ENCODE peak calls at places on chromosome 19, in nine cellular contexts. One of them, this sample, is unnamed.

GRCh38 chr19:44969437-44969836 is 14.3 kb downstream of the CLPTM1 start:
- DNase-seq in HCT116: no peak
- DNase-seq in IMR-90: no peak
- DNase-seq in left lung: no peak
- DNase-seq in foreskin fibroblast: no peak
- DNase-seq in BJ: no peak
- DNase-seq in upper lobe of right lung: no peak
- DNase-seq in cardiac muscle cell: no peak
- DNase-seq in lower lobe of right lung: no peak
- DNase-seq in this sample: no peak

GRCh38 chr19:35913589-35913988 is 5.5 kb upstream of the TYROBP start:
- DNase-seq in HCT116: no peak
- DNase-seq in IMR-90: peak
- DNase-seq in left lung: no peak
- DNase-seq in foreskin fibroblast: no peak
- DNase-seq in BJ: no peak
- DNase-seq in upper lobe of right lung: no peak
- DNase-seq in cardiac muscle cell: no peak
- DNase-seq in lower lobe of right lung: no peak
- DNase-seq in this sample: no peak

GRCh38 chr19:24101459-24102122 is 14.6 kb downstream of the ZNF254 start:
- DNase-seq in HCT116: no peak
- DNase-seq in IMR-90: no peak
- DNase-seq in left lung: no peak
- DNase-seq in foreskin fibroblast: no peak
- DNase-seq in BJ: no peak
- DNase-seq in upper lobe of right lung: no peak
- DNase-seq in cardiac muscle cell: peak
- DNase-seq in lower lobe of right lung: no peak
- DNase-seq in this sample: no peak

GRCh38 chr19:41879670-41880328 is 2.7 kb downstream of the CD79A start:
- DNase-seq in HCT116: no peak
- DNase-seq in IMR-90: no peak
- DNase-seq in left lung: no peak
- DNase-seq in foreskin fibroblast: no peak
- DNase-seq in BJ: no peak
- DNase-seq in upper lobe of right lung: no peak
- DNase-seq in cardiac muscle cell: no peak
- DNase-seq in lower lobe of right lung: no peak
- DNase-seq in this sample: no peak

GRCh38 chr19:13077233-13077632 is 25.4 kb downstream of the LYL1 start:
- DNase-seq in HCT116: no peak
- DNase-seq in IMR-90: no peak
- DNase-seq in left lung: no peak
- DNase-seq in foreskin fibroblast: no peak
- DNase-seq in BJ: no peak
- DNase-seq in upper lobe of right lung: no peak
- DNase-seq in cardiac muscle cell: no peak
- DNase-seq in lower lobe of right lung: no peak
- DNase-seq in this sample: no peak

GRCh38 chr19:23774156-23774971 is 15.7 kb upstream of the ZNF681 start:
- DNase-seq in HCT116: no peak
- DNase-seq in IMR-90: no peak
- DNase-seq in left lung: no peak
- DNase-seq in foreskin fibroblast: no peak
- DNase-seq in BJ: no peak
- DNase-seq in upper lobe of right lung: no peak
- DNase-seq in cardiac muscle cell: peak
- DNase-seq in lower lobe of right lung: no peak
- DNase-seq in this sample: no peak

GRCh38 chr19:45556835-45557234 is 27.8 kb downstream of the OPA3 start:
- DNase-seq in HCT116: no peak
- DNase-seq in IMR-90: no peak
- DNase-seq in left lung: no peak
- DNase-seq in foreskin fibroblast: no peak
- DNase-seq in BJ: no peak
- DNase-seq in upper lobe of right lung: no peak
- DNase-seq in cardiac muscle cell: no peak
- DNase-seq in lower lobe of right lung: no peak
- DNase-seq in this sample: no peak

GRCh38 chr19:44776402-44777096 is 1.1 kb upstream of the CBLC start:
- DNase-seq in HCT116: peak
- DNase-seq in IMR-90: no peak
- DNase-seq in left lung: no peak
- DNase-seq in foreskin fibroblast: no peak
- DNase-seq in BJ: no peak
- DNase-seq in upper lobe of right lung: peak
- DNase-seq in cardiac muscle cell: no peak
- DNase-seq in lower lobe of right lung: peak
- DNase-seq in this sample: no peak

GRCh38 chr19:38556521-38557174 is 61.1 kb downstream of the MAP4K1 start:
- DNase-seq in HCT116: no peak
- DNase-seq in IMR-90: no peak
- DNase-seq in left lung: peak
- DNase-seq in foreskin fibroblast: no peak
- DNase-seq in BJ: no peak
- DNase-seq in upper lobe of right lung: no peak
- DNase-seq in cardiac muscle cell: peak
- DNase-seq in lower lobe of right lung: no peak
- DNase-seq in this sample: no peak

GRCh38 chr19:11265785-11266236 is 3.5 kb upstream of the DOCK6 start:
- DNase-seq in HCT116: peak
- DNase-seq in IMR-90: no peak
- DNase-seq in left lung: peak
- DNase-seq in foreskin fibroblast: peak
- DNase-seq in BJ: no peak
- DNase-seq in upper lobe of right lung: no peak
- DNase-seq in cardiac muscle cell: no peak
- DNase-seq in lower lobe of right lung: peak
- DNase-seq in this sample: no peak

GRCh38 chr19:44955500-44956439 is 590 bp downstream of the CLPTM1 start:
- DNase-seq in HCT116: no peak
- DNase-seq in IMR-90: no peak
- DNase-seq in left lung: no peak
- DNase-seq in foreskin fibroblast: no peak
- DNase-seq in BJ: no peak
- DNase-seq in upper lobe of right lung: no peak
- DNase-seq in cardiac muscle cell: no peak
- DNase-seq in lower lobe of right lung: no peak
- DNase-seq in this sample: no peak

GRCh38 chr19:1855040-1855827 is 7.0 kb upstream of the REXO1 start:
- DNase-seq in HCT116: peak
- DNase-seq in IMR-90: peak
- DNase-seq in left lung: peak
- DNase-seq in foreskin fibroblast: peak
- DNase-seq in BJ: peak
- DNase-seq in upper lobe of right lung: peak
- DNase-seq in cardiac muscle cell: peak
- DNase-seq in lower lobe of right lung: peak
- DNase-seq in this sample: no peak

GRCh38 chr19:4375164-4375619 is 25.2 kb downstream of the SH3GL1 start:
- DNase-seq in HCT116: no peak
- DNase-seq in IMR-90: no peak
- DNase-seq in left lung: peak
- DNase-seq in foreskin fibroblast: no peak
- DNase-seq in BJ: no peak
- DNase-seq in upper lobe of right lung: peak
- DNase-seq in cardiac muscle cell: no peak
- DNase-seq in lower lobe of right lung: peak
- DNase-seq in this sample: no peak

GRCh38 chr19:45154064-45154827 is 6.5 kb downstream of the NKPD1 start:
- DNase-seq in HCT116: peak
- DNase-seq in IMR-90: peak
- DNase-seq in left lung: no peak
- DNase-seq in foreskin fibroblast: peak
- DNase-seq in BJ: no peak
- DNase-seq in upper lobe of right lung: no peak
- DNase-seq in cardiac muscle cell: peak
- DNase-seq in lower lobe of right lung: no peak
- DNase-seq in this sample: no peak

GRCh38 chr19:54209748-54210494 is 9.3 kb downstream of the RPS9 start:
- DNase-seq in HCT116: peak
- DNase-seq in IMR-90: peak
- DNase-seq in left lung: peak
- DNase-seq in foreskin fibroblast: peak
- DNase-seq in BJ: peak
- DNase-seq in upper lobe of right lung: peak
- DNase-seq in cardiac muscle cell: peak
- DNase-seq in lower lobe of right lung: peak
- DNase-seq in this sample: no peak

GRCh38 chr19:29845576-29846176 is 33.9 kb downstream of the CCNE1 start:
- DNase-seq in HCT116: no peak
- DNase-seq in IMR-90: peak
- DNase-seq in left lung: no peak
- DNase-seq in foreskin fibroblast: peak
- DNase-seq in BJ: no peak
- DNase-seq in upper lobe of right lung: peak
- DNase-seq in cardiac muscle cell: peak
- DNase-seq in lower lobe of right lung: no peak
- DNase-seq in this sample: peak

DNA sequence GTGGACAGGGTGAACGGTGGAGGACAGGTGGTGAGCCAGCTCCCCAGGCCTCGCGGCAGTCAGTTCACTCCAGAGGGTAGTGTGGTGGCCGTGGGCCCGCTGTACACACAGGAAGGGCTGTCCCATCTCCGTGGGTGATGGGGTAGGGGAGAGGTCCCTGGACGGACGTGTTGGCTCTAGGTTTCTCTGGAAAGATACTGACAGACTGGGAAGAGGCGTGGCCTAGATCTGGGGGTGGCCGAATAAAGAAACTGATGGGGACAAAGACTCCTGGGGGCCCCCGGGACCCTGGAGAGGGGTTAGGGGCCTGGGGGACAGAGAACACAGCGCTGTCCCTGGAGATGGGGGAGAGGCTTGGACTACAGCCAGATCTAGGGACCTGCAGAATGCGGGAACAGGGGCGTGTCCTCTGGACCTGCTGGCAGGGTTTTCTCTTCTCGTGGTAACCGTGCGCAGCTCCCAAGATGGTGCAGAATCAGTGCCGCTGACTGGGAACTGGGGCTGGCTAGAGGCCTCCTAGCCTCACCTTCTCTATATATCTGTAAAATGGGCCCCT is 4.0 kb upstream of the PRAM1 start:
- DNase-seq in HCT116: no peak
- DNase-seq in IMR-90: no peak
- DNase-seq in left lung: no peak
- DNase-seq in foreskin fibroblast: no peak
- DNase-seq in BJ: no peak
- DNase-seq in upper lobe of right lung: no peak
- DNase-seq in cardiac muscle cell: no peak
- DNase-seq in lower lobe of right lung: no peak
- DNase-seq in this sample: no peak
- TF ChIP-seq CTCF in HCT116: no peak
- TF ChIP-seq CTCF in IMR-90: no peak
- TF ChIP-seq CTCF in left lung: no peak
- TF ChIP-seq CTCF in foreskin fibroblast: no peak
- TF ChIP-seq CTCF in BJ: no peak
- TF ChIP-seq CTCF in upper lobe of right lung: peak
- TF ChIP-seq CTCF in cardiac muscle cell: no peak
- TF ChIP-seq CTCF in lower lobe of right lung: peak
- TF ChIP-seq CTCF in this sample: peak

DNA sequence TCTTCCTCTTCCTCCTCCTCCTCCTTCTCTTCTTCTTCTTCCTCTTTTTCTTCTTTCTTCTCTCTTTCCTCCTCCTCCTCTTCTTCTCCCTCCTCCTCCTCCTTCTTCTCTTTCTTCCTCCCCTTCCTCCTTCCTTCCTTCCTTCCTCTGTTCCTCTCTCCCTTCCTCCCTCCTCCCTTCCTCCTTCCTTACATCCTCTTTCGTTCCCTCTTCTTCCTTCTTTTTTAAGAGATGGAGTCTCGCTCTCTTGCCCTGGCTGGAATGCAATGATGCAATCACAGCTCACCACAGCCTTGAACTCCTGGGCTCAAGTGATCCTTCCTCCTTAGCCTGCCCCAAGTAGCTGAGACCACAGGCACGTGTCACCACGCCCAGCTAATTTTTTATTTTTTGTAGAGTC is 13.2 kb downstream of the EHD2 start:
- DNase-seq in HCT116: no peak
- DNase-seq in IMR-90: peak
- DNase-seq in left lung: no peak
- DNase-seq in foreskin fibroblast: peak
- DNase-seq in BJ: peak
- DNase-seq in upper lobe of right lung: no peak
- DNase-seq in cardiac muscle cell: peak
- DNase-seq in lower lobe of right lung: no peak
- DNase-seq in this sample: no peak
- TF ChIP-seq CTCF in HCT116: no peak
- TF ChIP-seq CTCF in IMR-90: no peak
- TF ChIP-seq CTCF in left lung: no peak
- TF ChIP-seq CTCF in foreskin fibroblast: no peak
- TF ChIP-seq CTCF in BJ: no peak
- TF ChIP-seq CTCF in upper lobe of right lung: no peak
- TF ChIP-seq CTCF in cardiac muscle cell: no peak
- TF ChIP-seq CTCF in lower lobe of right lung: no peak
- TF ChIP-seq CTCF in this sample: no peak

GRCh38 chr19:844300-844971 is 3.6 kb downstream of the PRTN3 start:
- DNase-seq in HCT116: no peak
- DNase-seq in IMR-90: no peak
- DNase-seq in left lung: no peak
- DNase-seq in foreskin fibroblast: no peak
- DNase-seq in BJ: no peak
- DNase-seq in upper lobe of right lung: no peak
- DNase-seq in cardiac muscle cell: no peak
- DNase-seq in lower lobe of right lung: no peak
- DNase-seq in this sample: no peak

GRCh38 chr19:845707-846481 is 5.1 kb downstream of the PRTN3 start:
- DNase-seq in HCT116: no peak
- DNase-seq in IMR-90: no peak
- DNase-seq in left lung: peak
- DNase-seq in foreskin fibroblast: no peak
- DNase-seq in BJ: no peak
- DNase-seq in upper lobe of right lung: no peak
- DNase-seq in cardiac muscle cell: no peak
- DNase-seq in lower lobe of right lung: no peak
- DNase-seq in this sample: no peak

GRCh38 chr19:840519-841206 is at the start of gene PRTN3:
- DNase-seq in HCT116: no peak
- DNase-seq in IMR-90: no peak
- DNase-seq in left lung: peak
- DNase-seq in foreskin fibroblast: no peak
- DNase-seq in BJ: no peak
- DNase-seq in upper lobe of right lung: no peak
- DNase-seq in cardiac muscle cell: no peak
- DNase-seq in lower lobe of right lung: peak
- DNase-seq in this sample: no peak

GRCh38 chr19:843836-844299 is 3.1 kb downstream of the PRTN3 start:
- DNase-seq in HCT116: no peak
- DNase-seq in IMR-90: no peak
- DNase-seq in left lung: peak
- DNase-seq in foreskin fibroblast: no peak
- DNase-seq in BJ: no peak
- DNase-seq in upper lobe of right lung: no peak
- DNase-seq in cardiac muscle cell: no peak
- DNase-seq in lower lobe of right lung: no peak
- DNase-seq in this sample: no peak

GRCh38 chr19:843180-843835 is 2.5 kb downstream of the PRTN3 start:
- DNase-seq in HCT116: no peak
- DNase-seq in IMR-90: no peak
- DNase-seq in left lung: peak
- DNase-seq in foreskin fibroblast: no peak
- DNase-seq in BJ: no peak
- DNase-seq in upper lobe of right lung: peak
- DNase-seq in cardiac muscle cell: no peak
- DNase-seq in lower lobe of right lung: peak
- DNase-seq in this sample: no peak
- TF ChIP-seq CTCF in HCT116: peak
- TF ChIP-seq CTCF in IMR-90: no peak
- TF ChIP-seq CTCF in left lung: no peak
- TF ChIP-seq CTCF in foreskin fibroblast: no peak
- TF ChIP-seq CTCF in BJ: no peak
- TF ChIP-seq CTCF in upper lobe of right lung: no peak
- TF ChIP-seq CTCF in cardiac muscle cell: no peak
- TF ChIP-seq CTCF in lower lobe of right lung: no peak
- TF ChIP-seq CTCF in this sample: no peak

GRCh38 chr19:56547535-56547934 is 8.8 kb downstream of the ZFP28 start:
- DNase-seq in HCT116: no peak
- DNase-seq in IMR-90: no peak
- DNase-seq in left lung: no peak
- DNase-seq in foreskin fibroblast: no peak
- DNase-seq in BJ: no peak
- DNase-seq in upper lobe of right lung: no peak
- DNase-seq in cardiac muscle cell: no peak
- DNase-seq in lower lobe of right lung: no peak
- DNase-seq in this sample: no peak
- TF ChIP-seq CTCF in HCT116: no peak
- TF ChIP-seq CTCF in IMR-90: no peak
- TF ChIP-seq CTCF in left lung: no peak
- TF ChIP-seq CTCF in foreskin fibroblast: no peak
- TF ChIP-seq CTCF in BJ: no peak
- TF ChIP-seq CTCF in upper lobe of right lung: no peak
- TF ChIP-seq CTCF in cardiac muscle cell: no peak
- TF ChIP-seq CTCF in lower lobe of right lung: no peak
- TF ChIP-seq CTCF in this sample: no peak

This sample was measured in chondrocyte.